ENCODE peak calls at places on chromosomes 2 and 18, in five cellular contexts. One of them, this sample, is unnamed.

GRCh38 chr2:171319164-171319810 is 114.5 kb downstream of the METTL8 start:
- DNase-seq in GM04504: no peak
- DNase-seq in effector memory CD8-positive, alpha-beta T cell: no peak
- DNase-seq in GOT3: no peak
- DNase-seq in psoas muscle: no peak
- DNase-seq in this sample: no peak

GRCh38 chr2:5981241-5982055 is 289.3 kb downstream of the SOX11 start:
- DNase-seq in GM04504: no peak
- DNase-seq in effector memory CD8-positive, alpha-beta T cell: no peak
- DNase-seq in GOT3: no peak
- DNase-seq in psoas muscle: no peak
- DNase-seq in this sample: peak

GRCh38 chr2:65429799-65430514 is 2.4 kb downstream of the SPRED2 start:
- DNase-seq in GM04504: no peak
- DNase-seq in effector memory CD8-positive, alpha-beta T cell: no peak
- DNase-seq in GOT3: no peak
- DNase-seq in psoas muscle: no peak
- DNase-seq in this sample: no peak

GRCh38 chr2:17646096-17646554 is 105.6 kb downstream of the VSNL1 start:
- DNase-seq in GM04504: peak
- DNase-seq in effector memory CD8-positive, alpha-beta T cell: peak
- DNase-seq in GOT3: no peak
- DNase-seq in psoas muscle: no peak
- DNase-seq in this sample: no peak

GRCh38 chr18:79518683-79519128 is 123.0 kb downstream of the NFATC1 start:
- DNase-seq in GM04504: no peak
- DNase-seq in effector memory CD8-positive, alpha-beta T cell: no peak
- DNase-seq in GOT3: no peak
- DNase-seq in psoas muscle: no peak
- DNase-seq in this sample: no peak

GRCh38 chr2:106801256-106801655 is 84.7 kb downstream of the ST6GAL2 start:
- DNase-seq in GM04504: no peak
- DNase-seq in effector memory CD8-positive, alpha-beta T cell: no peak
- DNase-seq in GOT3: no peak
- DNase-seq in psoas muscle: no peak
- DNase-seq in this sample: no peak

GRCh38 chr2:165277295-165277694 is 38.1 kb downstream of the SCN2A start:
- DNase-seq in GM04504: no peak
- DNase-seq in effector memory CD8-positive, alpha-beta T cell: no peak
- DNase-seq in GOT3: no peak
- DNase-seq in psoas muscle: no peak
- DNase-seq in this sample: no peak

GRCh38 chr2:55239656-55240222 is 7.3 kb downstream of the RPS27A start:
- DNase-seq in GM04504: no peak
- DNase-seq in effector memory CD8-positive, alpha-beta T cell: no peak
- DNase-seq in GOT3: no peak
- DNase-seq in psoas muscle: no peak
- DNase-seq in this sample: no peak

GRCh38 chr18:21912339-21913239 is 172.0 kb downstream of the MIB1 start:
- DNase-seq in GM04504: no peak
- DNase-seq in effector memory CD8-positive, alpha-beta T cell: no peak
- DNase-seq in GOT3: no peak
- DNase-seq in psoas muscle: no peak
- DNase-seq in this sample: no peak

GRCh38 chr18:3261393-3262233 is at the start of gene MYL12B:
- DNase-seq in GM04504: peak
- DNase-seq in effector memory CD8-positive, alpha-beta T cell: peak
- DNase-seq in GOT3: peak
- DNase-seq in psoas muscle: peak
- DNase-seq in this sample: peak

GRCh38 chr2:218883491-218884490 is 3.1 kb downstream of the WNT10A start:
- DNase-seq in GM04504: no peak
- DNase-seq in effector memory CD8-positive, alpha-beta T cell: no peak
- DNase-seq in GOT3: no peak
- DNase-seq in psoas muscle: peak
- DNase-seq in this sample: peak

GRCh38 chr2:111116016-111116746 is 4.5 kb upstream of the BCL2L11 start:
- DNase-seq in GM04504: no peak
- DNase-seq in effector memory CD8-positive, alpha-beta T cell: no peak
- DNase-seq in GOT3: no peak
- DNase-seq in psoas muscle: no peak
- DNase-seq in this sample: no peak

GRCh38 chr2:232628466-232629200 is 4.8 kb upstream of the EFHD1 start:
- DNase-seq in GM04504: no peak
- DNase-seq in effector memory CD8-positive, alpha-beta T cell: no peak
- DNase-seq in GOT3: no peak
- DNase-seq in psoas muscle: peak
- DNase-seq in this sample: no peak

GRCh38 chr2:200698217-200698616 is 112.4 kb downstream of the AOX1 start:
- DNase-seq in GM04504: no peak
- DNase-seq in effector memory CD8-positive, alpha-beta T cell: no peak
- DNase-seq in GOT3: no peak
- DNase-seq in psoas muscle: no peak
- DNase-seq in this sample: no peak

GRCh38 chr18:35495821-35496368 is 1.9 kb downstream of the INO80C start:
- DNase-seq in GM04504: no peak
- DNase-seq in effector memory CD8-positive, alpha-beta T cell: no peak
- DNase-seq in GOT3: no peak
- DNase-seq in psoas muscle: no peak
- DNase-seq in this sample: no peak

GRCh38 chr18:35019929-35020328 is 21.3 kb upstream of the MAPRE2 start:
- DNase-seq in GM04504: no peak
- DNase-seq in effector memory CD8-positive, alpha-beta T cell: no peak
- DNase-seq in GOT3: no peak
- DNase-seq in psoas muscle: no peak
- DNase-seq in this sample: no peak

GRCh38 chr2:120346667-120347358 is 877 bp downstream of the INHBB start:
- DNase-seq in GM04504: no peak
- DNase-seq in effector memory CD8-positive, alpha-beta T cell: no peak
- DNase-seq in GOT3: no peak
- DNase-seq in psoas muscle: peak
- DNase-seq in this sample: no peak

GRCh38 chr18:50073319-50073718 is 121.6 kb downstream of the MYO5B start:
- DNase-seq in GM04504: no peak
- DNase-seq in effector memory CD8-positive, alpha-beta T cell: no peak
- DNase-seq in GOT3: no peak
- DNase-seq in psoas muscle: no peak
- DNase-seq in this sample: no peak